ENCODE peak calls at places on chromosome 17, in four cellular contexts. U is fibroblast of lung, K is pancreas, W is BJ. L is an unnamed sample.

GRCh38 chr17:76353004-76353598 is 615 bp downstream of the PRPSAP1 start:
- DNase-seq in U (no peak), K (peak), W (no peak), L (no peak)

GRCh38 chr17:17719199-17719940 is 38.1 kb downstream of the RAI1 start:
- DNase-seq in U (no peak), K (no peak), W (no peak), L (no peak)

GRCh38 chr17:45019177-45019711 is 32.2 kb downstream of the DCAKD start:
- DNase-seq in U (peak), K (no peak), W (no peak), L (no peak)

GRCh38 chr17:18257747-18258355 is 687 bp downstream of the FLII start:
- DNase-seq in U (peak), K (peak), W (no peak), L (peak)

GRCh38 chr17:30332057-30332542 is 1.8 kb downstream of the TMIGD1 start:
- DNase-seq in U (peak), K (no peak), W (peak), L (no peak)

GRCh38 chr17:50421308-50422031 is 4.5 kb upstream of the ACSF2 start:
- DNase-seq in U (peak), K (no peak), W (no peak), L (no peak)

GRCh38 chr17:61230972-61231820 is 168.4 kb upstream of the TBX2 start:
- DNase-seq in U (no peak), K (no peak), W (no peak), L (peak)

GRCh38 chr17:12522743-12523181 is 142.9 kb upstream of the MYOCD start:
- DNase-seq in U (peak), K (no peak), W (peak), L (peak)

GRCh38 chr17:29293890-29294579 is at the start of gene NUFIP2:
- DNase-seq in U (peak), K (peak), W (peak), L (peak)

GRCh38 chr17:59401725-59402124 is 70.3 kb downstream of the YPEL2 start:
- DNase-seq in U (no peak), K (no peak), W (no peak), L (no peak)

GRCh38 chr17:7479389-7480192 is at the start of gene ZBTB4:
- DNase-seq in U (peak), K (no peak), W (no peak), L (peak)

GRCh38 chr17:48555616-48556533 is 11.0 kb upstream of the HOXB2 start:
- DNase-seq in U (peak), K (no peak), W (no peak), L (peak)

GRCh38 chr17:1673041-1673790 is 11.5 kb downstream of the PRPF8 start:
- DNase-seq in U (no peak), K (no peak), W (no peak), L (no peak)

GRCh38 chr17:10155334-10156081 is 42.9 kb downstream of the GAS7 start:
- DNase-seq in U (peak), K (no peak), W (no peak), L (no peak)

GRCh38 chr17:46191332-46192210 is 1.7 kb downstream of the KANSL1 start:
- DNase-seq in U (peak), K (peak), W (no peak), L (no peak)

GRCh38 chr17:31389673-31390381 is 1.6 kb upstream of the RAB11FIP4 start:
- DNase-seq in U (no peak), K (no peak), W (no peak), L (no peak)

GRCh38 chr17:57879437-57880085 is 29.7 kb upstream of the MRPS23 start:
- DNase-seq in U (no peak), K (no peak), W (no peak), L (peak)

GRCh38 chr17:46916211-46916610 is 6.7 kb upstream of the GOSR2 start:
- DNase-seq in U (no peak), K (no peak), W (peak), L (no peak)

GRCh38 chr17:72390675-72391501 is 270.1 kb downstream of the SOX9 start:
- DNase-seq in U (no peak), K (no peak), W (no peak), L (no peak)

GRCh38 chr17:27385626-27386025 is 70.6 kb upstream of the KSR1 start:
- DNase-seq in U (no peak), K (no peak), W (no peak), L (no peak)

GRCh38 chr17:77036841-77037381 is 103.9 kb upstream of the SEC14L1 start:
- DNase-seq in U (no peak), K (no peak), W (no peak), L (peak)

GRCh38 chr17:49755681-49756283 is 8.1 kb downstream of the FAM117A start:
- DNase-seq in U (no peak), K (no peak), W (no peak), L (no peak)

GRCh38 chr17:11239379-11239970 is 1.5 kb upstream of the SHISA6 start:
- DNase-seq in U (no peak), K (no peak), W (no peak), L (no peak)

GRCh38 chr17:57142925-57143324 is 57.9 kb downstream of the AKAP1 start:
- DNase-seq in U (peak), K (no peak), W (no peak), L (no peak)

GRCh38 chr17:70091681-70092080 is 16.7 kb downstream of the KCNJ16 start:
- DNase-seq in U (peak), K (no peak), W (no peak), L (no peak)

GRCh38 chr17:49217651-49218413 is 7.3 kb downstream of the ABI3 start:
- DNase-seq in U (no peak), K (peak), W (no peak), L (peak)

GRCh38 chr17:21295036-21295952 is 10.8 kb downstream of the MAP2K3 start:
- DNase-seq in U (no peak), K (no peak), W (no peak), L (no peak)

GRCh38 chr17:56358651-56359050 is 205.4 kb downstream of the ANKFN1 start:
- DNase-seq in U (no peak), K (no peak), W (no peak), L (no peak)

DNA sequence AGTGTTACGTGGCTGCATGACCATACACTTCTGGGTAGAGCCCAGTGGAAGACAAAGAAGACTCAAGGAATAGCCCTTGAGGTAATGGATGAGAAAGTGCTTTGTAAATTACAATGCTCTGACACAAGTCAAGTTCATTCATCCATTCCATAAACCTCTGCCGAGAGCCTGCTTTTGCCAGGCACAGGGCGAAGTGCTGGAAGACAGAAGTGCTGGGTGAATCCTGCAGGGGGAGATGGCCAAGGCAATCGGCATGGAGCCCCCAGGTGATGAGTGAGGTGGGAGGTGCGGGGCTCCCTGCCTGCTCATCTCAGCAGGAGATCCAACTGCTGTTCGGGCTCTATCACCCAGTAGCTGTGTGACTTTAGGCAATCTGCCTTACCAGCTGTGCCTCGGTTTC is 2.8 kb upstream of the SOCS3 start:
- DNase-seq in U (no peak), K (no peak), W (no peak), L (no peak)
- TF ChIP-seq CTCF in U (no peak), K (no peak), W (no peak), L (no peak)

DNA sequence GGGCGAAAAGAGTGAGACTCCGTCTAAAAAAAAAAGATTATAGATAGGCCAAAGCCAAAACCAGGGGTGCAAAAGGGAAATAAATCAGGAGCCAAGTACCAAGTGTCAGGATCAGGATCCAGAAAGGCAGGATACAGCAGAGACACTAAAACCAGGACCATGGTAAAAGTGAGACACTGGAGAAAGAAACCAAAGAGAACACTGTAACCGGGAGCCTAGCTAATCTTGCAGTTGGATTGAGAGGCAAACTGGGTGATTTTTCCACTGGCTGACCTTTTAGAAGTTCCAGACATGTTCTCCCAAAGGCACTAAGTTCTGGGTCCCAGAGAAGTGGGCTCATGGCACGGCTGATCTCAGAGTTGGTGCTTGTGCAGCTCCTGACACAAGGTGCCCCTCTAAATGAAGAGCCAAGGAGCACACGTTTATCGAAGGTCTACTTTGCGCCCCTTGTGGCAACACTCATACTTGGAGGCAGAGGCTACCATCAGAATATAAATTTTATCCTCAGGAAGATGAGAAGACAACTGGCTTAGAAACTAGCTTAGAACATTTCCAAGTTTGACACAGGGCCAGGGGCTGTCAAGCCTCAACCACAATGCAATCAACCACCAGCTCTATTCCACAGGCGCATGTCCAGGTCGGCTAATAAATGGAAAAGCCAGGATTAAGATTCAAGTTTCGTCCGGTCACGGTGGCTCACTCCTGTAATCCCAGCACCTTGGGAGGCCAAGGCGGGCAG is 27.5 kb upstream of the HELZ start:
- DNase-seq in U (no peak), K (no peak), W (no peak), L (no peak)
- TF ChIP-seq CTCF in U (peak), K (no peak), W (peak), L (no peak)

GRCh38 chr17:3965123-3965800 is 1.0 kb upstream of the ATP2A3 start:
- DNase-seq in U (peak), K (peak), W (no peak), L (peak)
- TF ChIP-seq CTCF in U (no peak), K (no peak), W (peak), L (no peak)

GRCh38 chr17:39462644-39463375 is 1.5 kb downstream of the CDK12 start:
- DNase-seq in U (peak), K (peak), W (no peak), L (peak)

GRCh38 chr17:39455919-39456318 is 4.9 kb upstream of the MED1 start:
- DNase-seq in U (no peak), K (no peak), W (no peak), L (no peak)

GRCh38 chr17:39461911-39462641 is 790 bp downstream of the CDK12 start:
- DNase-seq in U (peak), K (peak), W (no peak), L (no peak)

GRCh38 chr17:39461113-39461910 is at the start of gene CDK12:
- DNase-seq in U (peak), K (peak), W (peak), L (peak)
- TF ChIP-seq CTCF in U (no peak), K (no peak), W (no peak), L (no peak)

DNA sequence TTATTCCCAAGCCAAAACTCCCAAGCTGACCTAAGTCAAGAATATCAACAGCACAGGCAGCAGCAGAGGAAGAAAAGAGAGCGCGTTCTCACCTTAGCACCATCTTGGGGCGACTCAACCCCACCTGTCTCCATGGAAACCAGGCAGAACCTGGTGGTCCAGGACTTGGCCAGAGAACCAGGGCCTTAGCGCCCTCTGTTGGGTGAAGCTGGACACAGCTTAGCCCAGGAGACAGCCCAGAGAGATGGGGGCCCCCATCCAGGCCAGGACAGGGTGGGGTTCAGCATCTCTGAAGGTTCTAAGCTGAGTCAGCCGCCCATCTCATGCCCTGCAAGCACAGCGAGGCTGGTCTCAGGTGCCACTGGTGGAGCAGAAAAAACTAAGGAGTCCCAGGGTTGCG is 60.1 kb upstream of the TMEM132E start:
- DNase-seq in U (no peak), K (no peak), W (no peak), L (no peak)
- TF ChIP-seq CTCF in U (peak), K (no peak), W (peak), L (peak)

L was measured in Caco-2.